ENCODE peak calls at places on chromosomes 7 and 10, in nine cellular contexts. T, H, U, Q, F, I, A, P and L are unnamed samples.

GRCh38 chr10:77836299-77836820 is 90.2 kb downstream of the DLG5 start:
- DNase-seq in T (no peak), H (peak; percentile 46), U (no peak), Q (no peak), F (no peak), I (peak; percentile 53), A (peak; percentile 54), P (peak; percentile 78), L (no peak)

GRCh38 chr10:50623299-50624153 is at the start of gene SGMS1:
- DNase-seq in T (no peak), H (peak; percentile 64), U (peak; percentile 59), Q (peak; percentile 61), F (peak; percentile 83), I (no peak), A (peak; percentile 74), P (peak; percentile 93), L (peak; percentile 76)

GRCh38 chr7:41787951-41788350 is 85.1 kb upstream of the INHBA start:
- DNase-seq in T (no peak), H (no peak), U (no peak), Q (no peak), F (no peak), I (no peak), A (no peak), P (no peak), L (no peak)

GRCh38 chr10:110138197-110138812 is 69.1 kb upstream of the MXI1 start:
- DNase-seq in T (no peak), H (no peak), U (peak; percentile 26), Q (peak; percentile 20), F (peak; percentile 67), I (peak; percentile 92), A (no peak), P (no peak), L (peak; percentile 81)

GRCh38 chr10:61140765-61141392 is 196.9 kb upstream of the RHOBTB1 start:
- DNase-seq in T (no peak), H (no peak), U (peak; percentile 51), Q (no peak), F (peak; percentile 50), I (peak; percentile 94), A (no peak), P (no peak), L (peak; percentile 71)

GRCh38 chr7:132084776-132085388 is 491.4 kb downstream of the PLXNA4 start:
- DNase-seq in T (no peak), H (no peak), U (no peak), Q (no peak), F (no peak), I (no peak), A (no peak), P (no peak), L (no peak)

GRCh38 chr10:90977162-90977854 is 56.4 kb upstream of the ANKRD1 start:
- DNase-seq in T (no peak), H (no peak), U (no peak), Q (no peak), F (no peak), I (no peak), A (no peak), P (no peak), L (no peak)

GRCh38 chr10:110337906-110338305 is 33.2 kb upstream of the SMNDC1 start:
- DNase-seq in T (no peak), H (no peak), U (no peak), Q (no peak), F (peak; percentile 57), I (no peak), A (no peak), P (no peak), L (no peak)

GRCh38 chr7:17640730-17641377 is 299.4 kb downstream of the SNX13 start:
- DNase-seq in T (no peak), H (peak; percentile 2), U (no peak), Q (peak; percentile 16), F (peak; percentile 42), I (peak; percentile 56), A (no peak), P (no peak), L (peak; percentile 14)

GRCh38 chr10:7423521-7423920 is 12.7 kb upstream of the SFMBT2 start:
- DNase-seq in T (no peak), H (no peak), U (no peak), Q (no peak), F (no peak), I (no peak), A (no peak), P (no peak), L (no peak)

GRCh38 chr7:116236020-116236630 is 25.8 kb downstream of the TES start:
- DNase-seq in T (no peak), H (peak; percentile 30), U (no peak), Q (peak; percentile 8), F (peak; percentile 58), I (peak; percentile 74), A (no peak), P (no peak), L (peak; percentile 25)

GRCh38 chr10:47027812-47028260 is 116.6 kb downstream of the PTPN20 start:
- DNase-seq in T (no peak), H (no peak), U (no peak), Q (no peak), F (no peak), I (no peak), A (no peak), P (peak; percentile 14), L (no peak)

GRCh38 chr7:37818023-37818422 is 30.4 kb upstream of the NME8 start:
- DNase-seq in T (no peak), H (no peak), U (no peak), Q (no peak), F (no peak), I (no peak), A (no peak), P (no peak), L (no peak)

GRCh38 chr7:127447326-127447945 is 54.9 kb upstream of the ZNF800 start:
- DNase-seq in T (no peak), H (peak; percentile 33), U (peak; percentile 3), Q (peak; percentile 14), F (peak; percentile 57), I (peak; percentile 16), A (peak; percentile 36), P (no peak), L (peak; percentile 53)

GRCh38 chr7:84524714-84525694 is 330.4 kb upstream of the SEMA3A start:
- DNase-seq in T (peak; percentile 53), H (no peak), U (no peak), Q (no peak), F (peak; percentile 66), I (peak; percentile 12), A (no peak), P (no peak), L (no peak)

GRCh38 chr10:5977471-5978370 is at the start of gene IL15RA:
- DNase-seq in T (no peak), H (peak; percentile 87), U (no peak), Q (peak; percentile 4), F (peak; percentile 46), I (peak; percentile 21), A (peak; percentile 88), P (peak; percentile 88), L (no peak)

GRCh38 chr7:95493247-95493646 is 7.5 kb downstream of the ASB4 start:
- DNase-seq in T (peak; percentile 28), H (no peak), U (no peak), Q (no peak), F (peak; percentile 58), I (no peak), A (no peak), P (no peak), L (no peak)

GRCh38 chr7:36840930-36841329 is 116.6 kb upstream of the AOAH start:
- DNase-seq in T (no peak), H (no peak), U (no peak), Q (no peak), F (no peak), I (peak; percentile 22), A (no peak), P (no peak), L (no peak)

GRCh38 chr10:99540673-99541531 is 8.2 kb downstream of the NKX2-3 start:
- DNase-seq in T (no peak), H (no peak), U (no peak), Q (no peak), F (no peak), I (no peak), A (no peak), P (no peak), L (no peak)

GRCh38 chr10:132107947-132108877 is 42.5 kb downstream of the JAKMIP3 start:
- DNase-seq in T (no peak), H (no peak), U (no peak), Q (no peak), F (no peak), I (no peak), A (no peak), P (peak; percentile 38), L (no peak)

GRCh38 chr7:86814980-86815379 is 171.3 kb downstream of the GRM3 start:
- DNase-seq in T (no peak), H (no peak), U (no peak), Q (no peak), F (no peak), I (peak; percentile 81), A (no peak), P (no peak), L (peak; percentile 18)

GRCh38 chr10:1358860-1359598 is 302.8 kb downstream of the WDR37 start:
- DNase-seq in T (no peak), H (no peak), U (no peak), Q (no peak), F (no peak), I (no peak), A (no peak), P (no peak), L (no peak)

GRCh38 chr7:18459439-18459838 is 36.1 kb upstream of the HDAC9 start:
- DNase-seq in T (no peak), H (no peak), U (no peak), Q (no peak), F (no peak), I (no peak), A (no peak), P (no peak), L (peak; percentile 14)

GRCh38 chr10:80949785-80950184 is 412.1 kb downstream of the SH2D4B start:
- DNase-seq in T (no peak), H (no peak), U (no peak), Q (no peak), F (no peak), I (no peak), A (no peak), P (no peak), L (no peak)

GRCh38 chr10:9137368-9137767 is 1082.9 kb downstream of the GATA3 start:
- DNase-seq in T (no peak), H (no peak), U (no peak), Q (no peak), F (no peak), I (no peak), A (no peak), P (no peak), L (no peak)

GRCh38 chr7:157664866-157665633 is 328.2 kb downstream of the DNAJB6 start:
- DNase-seq in T (no peak), H (no peak), U (no peak), Q (no peak), F (no peak), I (no peak), A (no peak), P (no peak), L (no peak)

GRCh38 chr7:147513451-147513850 is 1077.1 kb upstream of the C7orf33 start:
- DNase-seq in T (no peak), H (no peak), U (no peak), Q (peak; percentile 62), F (no peak), I (no peak), A (no peak), P (no peak), L (peak; percentile 9)

GRCh38 chr7:1090236-1090635 is 2.3 kb downstream of the GPER1 start:
- DNase-seq in T (no peak), H (no peak), U (no peak), Q (no peak), F (no peak), I (no peak), A (no peak), P (no peak), L (no peak)

GRCh38 chr10:101303087-101303753 is 50.7 kb upstream of the BTRC start:
- DNase-seq in T (no peak), H (no peak), U (no peak), Q (no peak), F (no peak), I (no peak), A (no peak), P (no peak), L (no peak)